ENCODE peak calls at places on chromosomes 2 and 18, in six cellular contexts. F is HepG2, Q is HCT116, H is K562, L is SK-N-SH, U is GM12878. R is an unnamed sample.
A peak's percentile ranks its signal among the peaks of the same experiment; 100 is the strongest.

GRCh38 chr18:45571714-45572113 is 43.6 kb upstream of the SLC14A2 start:
- DNase-seq in F (no peak), Q (peak; percentile 7), H (peak; percentile 3), L (no peak), U (no peak), R (no peak)

GRCh38 chr2:198351647-198352046 is 547.3 kb downstream of the PLCL1 start:
- DNase-seq in F (no peak), Q (no peak), H (no peak), L (no peak), U (no peak), R (no peak)

GRCh38 chr2:235619544-235619943 is 125.7 kb downstream of the AGAP1 start:
- DNase-seq in F (no peak), Q (no peak), H (no peak), L (no peak), U (no peak), R (no peak)

GRCh38 chr2:230849633-230850357 is 14.9 kb upstream of the ITM2C start:
- DNase-seq in F (peak; percentile 40), Q (peak; percentile 35), H (peak; percentile 70), L (no peak), U (no peak), R (no peak)

GRCh38 chr2:23367760-23368159 is 17.2 kb upstream of the KLHL29 start:
- DNase-seq in F (no peak), Q (no peak), H (no peak), L (no peak), U (no peak), R (no peak)

GRCh38 chr2:19319698-19320097 is 38.7 kb downstream of the OSR1 start:
- DNase-seq in F (no peak), Q (no peak), H (no peak), L (no peak), U (no peak), R (no peak)

GRCh38 chr2:62110415-62111025 is 85.4 kb upstream of the B3GNT2 start:
- DNase-seq in F (no peak), Q (no peak), H (no peak), L (no peak), U (no peak), R (no peak)

GRCh38 chr2:168639501-168639900 is 162.9 kb upstream of the NOSTRIN start:
- DNase-seq in F (no peak), Q (no peak), H (no peak), L (no peak), U (no peak), R (no peak)

GRCh38 chr2:20476950-20477349 is 30.1 kb downstream of the RHOB start:
- DNase-seq in F (no peak), Q (no peak), H (no peak), L (no peak), U (no peak), R (no peak)

GRCh38 chr18:31261792-31262582 is 56.0 kb upstream of the DSG1 start:
- DNase-seq in F (peak; percentile 59), Q (no peak), H (no peak), L (no peak), U (no peak), R (no peak)

GRCh38 chr2:120594856-120595685 is 140.6 kb upstream of the GLI2 start:
- DNase-seq in F (no peak), Q (peak; percentile 33), H (peak; percentile 14), L (no peak), U (no peak), R (no peak)

DNA sequence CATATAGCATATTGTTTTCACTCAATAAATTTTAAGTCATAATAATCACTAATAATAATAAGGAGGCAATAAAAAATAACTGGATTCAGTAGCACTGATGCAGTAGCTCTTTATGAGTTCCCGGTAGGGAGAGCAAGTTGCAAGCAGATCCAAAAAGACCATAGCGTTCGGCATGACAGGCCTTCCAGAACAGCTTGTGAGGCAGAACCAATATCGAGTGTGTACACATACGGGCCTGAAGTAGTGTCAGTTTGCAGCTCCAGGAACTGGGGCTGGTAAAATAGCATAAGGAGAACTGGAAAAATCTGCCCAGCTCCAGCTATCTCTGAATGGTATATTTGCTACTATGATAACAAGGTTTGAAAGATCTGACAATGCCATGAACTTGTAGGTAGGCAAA is 1607.8 kb upstream of the PIK3C3 start:
- DNase-seq in F (no peak), Q (no peak), H (no peak), L (no peak), U (no peak), R (no peak)
- TF ChIP-seq CTCF in F (no peak), Q (no peak), H (no peak), L (no peak), U (no peak), R (no peak)

DNA sequence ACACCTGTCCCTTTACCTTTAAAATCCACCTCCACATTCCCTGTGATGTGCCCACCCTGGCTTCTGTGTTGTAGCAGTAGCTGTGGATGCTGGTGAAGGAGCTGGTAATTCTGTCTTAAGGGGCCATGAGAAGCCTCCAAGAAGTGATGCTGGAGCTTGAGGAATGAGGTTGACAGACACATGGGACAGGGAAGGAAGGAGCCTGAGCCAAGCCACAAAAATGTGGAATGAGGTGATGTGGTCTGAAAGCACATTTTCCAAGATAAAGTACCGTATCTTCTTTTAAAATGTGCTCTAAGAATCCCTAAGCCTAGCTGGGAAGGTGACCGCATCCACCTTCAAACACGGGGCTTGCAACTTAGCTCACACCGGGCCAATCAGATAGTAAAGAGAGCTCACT is 31.2 kb downstream of the VWA3B start:
- DNase-seq in F (no peak), Q (no peak), H (no peak), L (no peak), U (no peak), R (no peak)
- TF ChIP-seq REST in F (no peak), Q (no peak), H (no peak), L (no peak), U (no peak), R (no peak)

GRCh38 chr2:48482774-48483173 is 47.2 kb upstream of the STON1 start:
- DNase-seq in F (no peak), Q (no peak), H (peak; percentile 5), L (no peak), U (no peak), R (no peak)
- TF ChIP-seq SIN3A in F (no peak), Q (no peak), H (no peak), L (no peak), U (no peak), R (no peak)

GRCh38 chr2:216765810-216766259 is 70.5 kb upstream of the IGFBP5 start:
- DNase-seq in F (peak; percentile 34), Q (no peak), H (peak; percentile 45), L (peak; percentile 50), U (no peak), R (no peak)
- TF ChIP-seq CTCF in F (no peak), Q (no peak), H (peak; percentile 13), L (no peak), U (no peak), R (no peak)

GRCh38 chr18:25282922-25283703 is 68.9 kb downstream of the ZNF521 start:
- DNase-seq in F (no peak), Q (no peak), H (no peak), L (no peak), U (no peak), R (no peak)
- TF ChIP-seq REST in F (no peak), Q (no peak), H (no peak), L (no peak), U (no peak), R (no peak)

DNA sequence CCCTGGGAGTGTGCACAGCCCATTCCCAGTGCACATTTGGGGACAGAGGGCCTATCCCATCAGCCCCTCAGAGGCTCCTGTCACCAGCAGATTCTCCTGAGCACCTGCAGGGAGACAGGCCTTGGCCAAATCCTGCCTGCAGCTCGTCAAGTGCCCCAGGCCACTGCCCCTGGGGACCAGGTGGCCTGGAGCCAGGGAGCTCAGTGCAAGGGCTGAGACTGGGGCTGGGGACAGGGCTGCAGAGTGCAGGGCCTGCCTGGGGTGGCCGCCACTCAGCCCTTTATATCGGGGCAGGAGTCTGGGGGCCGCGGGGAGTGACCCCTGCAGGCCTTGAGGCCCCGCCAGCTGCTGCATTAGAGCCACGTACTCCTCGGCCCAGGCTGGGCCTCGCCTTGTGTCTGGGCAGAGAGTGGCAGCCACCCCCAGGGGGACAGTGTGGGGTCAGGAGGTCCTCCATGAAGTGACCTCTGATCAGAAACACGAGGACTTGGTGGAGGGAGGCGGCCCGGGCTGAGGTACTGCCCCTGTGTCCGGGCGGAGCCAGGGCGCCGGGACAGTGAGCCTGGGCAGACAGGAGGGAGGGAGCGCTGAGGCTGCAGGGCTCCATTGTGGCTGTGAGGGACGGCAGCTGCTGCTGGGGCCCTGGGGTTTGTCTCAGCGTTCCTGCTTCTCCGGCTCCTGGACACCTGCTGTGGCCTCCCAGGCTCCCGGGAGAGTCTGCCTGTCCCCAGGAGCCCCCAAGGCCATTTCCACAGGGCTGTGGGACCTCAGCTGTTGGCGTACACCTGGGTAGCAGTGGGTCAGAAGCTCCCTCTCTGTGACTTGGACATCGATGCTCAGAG is 24.2 kb downstream of the GPC1 start:
- DNase-seq in F (no peak), Q (no peak), H (no peak), L (no peak), U (no peak), R (no peak)
- TF ChIP-seq SIN3A in F (no peak), Q (no peak), H (no peak), L (no peak), U (no peak), R (no peak)

DNA sequence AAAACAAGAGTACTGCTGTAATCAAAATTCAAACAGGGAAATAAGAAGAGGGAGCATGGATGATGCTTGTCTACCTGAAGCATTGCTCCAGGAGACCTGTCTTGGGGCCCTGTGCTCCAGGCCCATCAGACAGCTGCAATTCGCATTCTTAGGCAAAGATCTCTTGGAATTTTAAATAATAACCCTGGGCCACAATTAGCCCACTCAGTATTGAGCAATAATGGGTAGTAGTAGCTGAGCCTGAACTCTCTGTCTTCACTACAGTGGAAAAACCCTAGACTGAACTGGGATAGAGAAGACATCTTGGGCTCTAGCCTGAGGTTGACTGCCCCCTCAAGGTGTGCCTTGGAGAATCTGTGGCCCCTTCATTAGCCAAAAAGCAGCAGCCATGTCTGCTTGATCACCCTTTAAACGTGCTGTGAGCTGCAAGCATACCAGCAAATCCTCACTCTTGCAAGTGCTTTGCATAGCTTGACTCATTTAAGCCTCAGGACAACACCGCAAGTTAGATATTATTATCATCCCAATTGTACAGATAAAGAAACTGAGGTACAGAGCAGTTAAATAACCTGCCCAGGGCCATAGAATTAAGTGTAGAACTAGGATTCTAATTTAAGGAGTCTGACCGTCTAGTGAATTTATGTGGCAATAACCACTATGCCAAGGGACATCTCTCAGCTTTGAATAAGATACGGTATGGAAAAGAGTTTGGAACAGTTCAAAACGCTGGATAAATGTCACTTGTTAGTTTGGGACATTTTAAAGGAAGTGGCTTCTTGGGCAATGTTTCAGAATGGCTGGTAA is 69.0 kb downstream of the DDX1 start:
- DNase-seq in F (no peak), Q (no peak), H (no peak), L (no peak), U (no peak), R (no peak)
- TF ChIP-seq CTCF in F (no peak), Q (no peak), H (no peak), L (no peak), U (no peak), R (no peak)

DNA sequence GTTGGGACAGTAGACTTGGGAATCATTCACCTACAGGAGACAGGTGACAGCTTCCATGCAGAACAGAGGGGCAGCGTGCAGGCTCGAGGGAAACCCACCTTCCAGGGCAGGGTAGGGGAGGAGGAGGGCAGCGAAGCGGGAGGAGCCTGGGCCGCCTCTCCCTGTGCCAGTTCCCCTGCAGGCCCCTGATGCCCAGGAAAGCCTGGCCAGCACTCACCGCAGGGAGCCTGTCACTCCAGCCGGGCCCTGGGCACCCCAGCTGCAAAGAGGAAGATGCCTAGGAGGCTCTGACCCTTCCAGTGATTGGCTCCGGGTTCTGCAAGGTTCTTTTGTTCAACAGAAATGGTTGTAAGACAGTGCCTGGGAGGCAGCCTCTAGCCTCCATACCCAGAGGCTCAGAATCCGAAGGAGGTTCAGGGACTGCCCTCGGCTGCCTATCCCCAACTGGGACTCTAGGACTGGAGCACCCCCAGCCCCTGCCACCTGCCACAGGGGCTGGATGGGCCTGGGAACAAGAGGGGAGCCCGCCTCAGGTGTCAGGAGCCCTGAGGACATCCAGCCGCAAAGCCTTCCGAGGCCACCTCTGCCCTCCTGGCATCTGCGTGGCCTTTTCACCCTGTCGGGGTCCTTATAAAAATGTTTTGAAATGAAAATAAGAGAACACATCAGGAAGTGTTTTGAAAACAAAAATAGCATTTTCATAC is 103.2 kb downstream of the PTGR3 start:
- DNase-seq in F (no peak), Q (no peak), H (no peak), L (no peak), U (no peak), R (no peak)
- TF ChIP-seq REST in F (no peak), Q (no peak), H (no peak), L (no peak), U (no peak), R (no peak)

R was measured in Panc1.